ENCODE peak calls at places on chromosomes 4 and X, in six cellular contexts. T is left lung; G is DND-41; R is CD4-positive, CD25-positive, alpha-beta regulatory T cell; Z is breast epithelium; B is ascending aorta. C is an unnamed sample.

GRCh38 chr4:56512166-56512565 is 6.6 kb downstream of the ARL9 start:
- DNase-seq in T (no peak), G (no peak), R (no peak), Z (no peak), B (no peak), C (no peak)

GRCh38 chrX:116781926-116782325 is 319.1 kb upstream of the CT83 start:
- DNase-seq in T (no peak), G (no peak), R (no peak), Z (no peak), B (no peak), C (no peak)

GRCh38 chr4:98603683-98604573 is 54.5 kb downstream of the TSPAN5 start:
- DNase-seq in T (no peak), G (no peak), R (no peak), Z (no peak), B (no peak), C (no peak)

GRCh38 chr4:182604953-182605352 is 312.2 kb downstream of the DCTD start:
- DNase-seq in T (no peak), G (no peak), R (no peak), Z (no peak), B (no peak), C (no peak)

GRCh38 chr4:158884280-158884679 is 115.5 kb downstream of the FNIP2 start:
- DNase-seq in T (no peak), G (no peak), R (no peak), Z (no peak), B (no peak), C (no peak)

GRCh38 chrX:10326578-10326977 is 169.8 kb downstream of the CLCN4 start:
- DNase-seq in T (no peak), G (no peak), R (no peak), Z (no peak), B (no peak), C (no peak)

GRCh38 chr4:153497988-153498967 is 32.1 kb downstream of the TMEM131L start:
- DNase-seq in T (no peak), G (no peak), R (no peak), Z (no peak), B (no peak), C (no peak)

GRCh38 chrX:53831662-53832635 is 145.4 kb upstream of the HUWE1 start:
- DNase-seq in T (no peak), G (peak; percentile 61), R (peak; percentile 7), Z (no peak), B (no peak), C (peak; percentile 27)

GRCh38 chr4:73573794-73574528 is 46.3 kb downstream of the RASSF6 start:
- DNase-seq in T (peak; percentile 43), G (peak; percentile 81), R (no peak), Z (peak; percentile 60), B (peak; percentile 64), C (no peak)

GRCh38 chr4:184114431-184114830 is 103.2 kb downstream of the ENPP6 start:
- DNase-seq in T (no peak), G (no peak), R (no peak), Z (no peak), B (no peak), C (no peak)

GRCh38 chr4:77308843-77309242 is 151.8 kb downstream of the CCNG2 start:
- DNase-seq in T (no peak), G (no peak), R (no peak), Z (no peak), B (no peak), C (no peak)

GRCh38 chrX:70096052-70096451 is 33.8 kb downstream of the OTUD6A start:
- DNase-seq in T (no peak), G (no peak), R (no peak), Z (no peak), B (no peak), C (no peak)

GRCh38 chr4:61468091-61468720 is 268.1 kb downstream of the ADGRL3 start:
- DNase-seq in T (no peak), G (no peak), R (no peak), Z (no peak), B (no peak), C (no peak)

GRCh38 chr4:118967393-118967792 is 78.7 kb downstream of the SYNPO2 start:
- DNase-seq in T (no peak), G (no peak), R (no peak), Z (peak; percentile 40), B (no peak), C (no peak)

GRCh38 chr4:40453912-40454311 is 118.8 kb downstream of the CHRNA9 start:
- DNase-seq in T (no peak), G (no peak), R (no peak), Z (no peak), B (no peak), C (no peak)

GRCh38 chr4:122669911-122670738 is 49.3 kb upstream of the IL21 start:
- DNase-seq in T (no peak), G (no peak), R (no peak), Z (no peak), B (no peak), C (no peak)

GRCh38 chr4:3871881-3872833 is 106.0 kb downstream of the ADRA2C start:
- DNase-seq in T (peak; percentile 19), G (no peak), R (no peak), Z (no peak), B (no peak), C (no peak)

GRCh38 chrX:140477987-140478386 is 26.9 kb downstream of the SOX3 start:
- DNase-seq in T (no peak), G (no peak), R (no peak), Z (no peak), B (no peak), C (no peak)

GRCh38 chr4:118964891-118965411 is 76.3 kb downstream of the SYNPO2 start:
- DNase-seq in T (no peak), G (no peak), R (no peak), Z (no peak), B (no peak), C (no peak)

GRCh38 chr4:99352602-99353580 is at the start of gene ADH1C:
- DNase-seq in T (no peak), G (no peak), R (no peak), Z (no peak), B (no peak), C (no peak)

GRCh38 chrX:9379697-9380551 is 84.9 kb upstream of the TBL1X start:
- DNase-seq in T (no peak), G (peak; percentile 12), R (no peak), Z (no peak), B (no peak), C (no peak)

GRCh38 chr4:165207431-165208321 is at the start of gene KLHL2:
- DNase-seq in T (peak; percentile 90), G (peak; percentile 74), R (peak; percentile 68), Z (peak; percentile 65), B (peak; percentile 86), C (peak; percentile 46)

GRCh38 chr4:121192500-121192899 is 28.4 kb upstream of the TNIP3 start:
- DNase-seq in T (no peak), G (peak; percentile 43), R (no peak), Z (no peak), B (no peak), C (no peak)

GRCh38 chr4:177271091-177271490 is 38.6 kb upstream of the NEIL3 start:
- DNase-seq in T (no peak), G (no peak), R (no peak), Z (no peak), B (no peak), C (no peak)

GRCh38 chr4:37902212-37902611 is 11.3 kb downstream of the TBC1D1 start:
- DNase-seq in T (no peak), G (no peak), R (no peak), Z (no peak), B (no peak), C (no peak)

GRCh38 chr4:48602222-48602621 is 112.2 kb downstream of the ZAR1 start:
- DNase-seq in T (no peak), G (no peak), R (no peak), Z (no peak), B (no peak), C (no peak)

GRCh38 chrX:110588164-110588563 is 207.5 kb downstream of the CHRDL1 start:
- DNase-seq in T (no peak), G (no peak), R (no peak), Z (no peak), B (no peak), C (no peak)

GRCh38 chrX:32155044-32155638 is 1056.2 kb downstream of the DMD start:
- DNase-seq in T (no peak), G (no peak), R (no peak), Z (no peak), B (no peak), C (no peak)

DNA sequence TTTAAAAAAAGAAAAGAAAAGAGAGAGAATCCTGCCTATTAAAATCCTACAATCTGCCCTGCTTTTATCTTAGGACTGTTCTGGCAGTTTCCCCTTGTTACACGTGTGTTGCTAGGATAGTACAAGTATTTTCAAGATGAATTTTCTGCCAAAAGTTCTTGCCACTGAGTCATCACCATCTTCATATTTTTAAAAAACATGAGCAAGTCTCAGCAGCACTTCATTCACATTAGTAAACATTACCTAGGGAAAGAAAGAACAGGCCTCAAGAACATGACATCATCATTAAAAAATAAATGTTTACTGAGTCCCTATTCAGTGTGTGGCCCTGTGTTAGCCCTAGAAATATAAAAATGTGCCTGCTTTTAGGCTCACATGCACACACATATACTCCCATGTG is 18.6 kb upstream of the GPC3 start:
- DNase-seq in T (no peak), G (no peak), R (no peak), Z (no peak), B (no peak), C (no peak)
- H3K9me3 ChIP-seq in T (no peaks in the 10 kb centered on the region), G (no peaks in the 10 kb centered on the region), R (no peaks in the 10 kb centered on the region), Z (no peaks in the 10 kb centered on the region), B (no peaks in the 10 kb centered on the region), C (no peaks in the 10 kb centered on the region)

DNA sequence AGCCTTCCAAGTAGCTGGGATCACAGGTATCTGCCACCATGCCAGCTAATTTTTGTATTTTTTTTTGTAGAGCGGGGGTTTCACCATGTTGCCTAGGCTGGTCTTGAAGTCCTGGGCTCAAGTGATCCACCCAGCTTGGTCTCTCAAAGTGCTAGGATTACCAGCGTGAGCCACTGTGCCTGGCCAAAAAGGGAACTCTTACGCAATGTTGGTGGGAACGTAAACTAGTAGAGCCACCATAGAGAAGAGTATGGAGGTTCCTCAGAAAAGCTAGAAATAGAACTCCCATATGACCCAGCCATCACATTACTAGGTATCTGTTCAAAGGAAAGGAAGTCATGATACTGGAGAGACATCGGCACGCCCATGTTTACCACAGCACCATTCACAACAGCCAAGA is 85.9 kb downstream of the PRKX start:
- DNase-seq in T (no peak), G (no peak), R (no peak), Z (no peak), B (no peak), C (no peak)
- H3K9me3 ChIP-seq in T (no peaks in the 10 kb centered on the region), G (no peaks in the 10 kb centered on the region), R (no peaks in the 10 kb centered on the region), Z (peaks cover 3% of the 10 kb centered on the region), B (no peaks in the 10 kb centered on the region), C (no peaks in the 10 kb centered on the region)

DNA sequence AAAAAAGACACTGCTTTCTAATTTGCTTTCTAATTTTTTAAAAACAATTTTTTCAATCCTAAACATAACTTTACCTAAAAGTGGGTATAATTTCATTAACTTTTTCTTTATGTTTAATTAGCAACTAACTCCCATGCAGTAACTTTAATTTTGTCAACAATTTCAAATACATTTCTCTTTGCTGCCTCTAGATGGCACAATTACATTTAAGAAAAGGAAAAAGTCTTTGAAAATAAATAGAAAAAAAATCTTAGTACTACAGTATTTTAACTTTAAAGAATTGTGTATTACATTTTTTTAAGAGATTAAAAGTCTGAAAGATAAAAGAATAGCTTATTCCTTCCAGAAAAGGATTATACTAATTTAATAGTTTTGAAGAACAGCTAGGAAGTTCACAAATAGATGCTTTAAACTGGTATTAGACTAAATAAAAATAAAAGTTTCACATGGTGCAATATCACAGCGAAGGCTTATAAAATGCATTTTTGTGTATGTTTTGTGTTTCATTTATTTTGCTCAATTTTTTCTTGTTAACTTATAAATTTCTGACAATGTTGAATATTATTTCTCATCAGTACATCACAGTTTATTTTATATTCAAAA is 105.1 kb downstream of the ADGRA3 start:
- DNase-seq in T (no peak), G (no peak), R (no peak), Z (no peak), B (no peak), C (no peak)
- H3K9me3 ChIP-seq in T (no peaks in the 10 kb centered on the region), G (no peaks in the 10 kb centered on the region), R (no peaks in the 10 kb centered on the region), Z (no peaks in the 10 kb centered on the region), B (no peaks in the 10 kb centered on the region), C (no peaks in the 10 kb centered on the region)

GRCh38 chrX:1059576-1060561 is 152.6 kb downstream of the CRLF2 start:
- DNase-seq in T (no peak), G (no peak), R (no peak), Z (no peak), B (peak; percentile 50), C (no peak)
- H3K9me3 ChIP-seq in T (no peaks in the 10 kb centered on the region), G (no peaks in the 10 kb centered on the region), R (peaks cover 12% of the 10 kb centered on the region), Z (peaks cover 24% of the 10 kb centered on the region), B (peaks cover 9% of the 10 kb centered on the region), C (no peaks in the 10 kb centered on the region)